ENCODE peak calls at places on chromosomes 7 and 10, in five cellular contexts. F, Q, T, D and R are unnamed samples.

GRCh38 chr10:18290651-18291313 is 150.6 kb downstream of the CACNB2 start:
- DNase-seq in Q (no peak), F (no peak), T (no peak), D (no peak), R (no peak)

GRCh38 chr10:89390875-89391576 is 1.4 kb upstream of the IFIT1 start:
- DNase-seq in F (no peak), T (no peak), Q (no peak), D (no peak), R (no peak)

GRCh38 chr7:2029936-2030335 is 202.8 kb downstream of the MAD1L1 start:
- DNase-seq in D (peak; percentile 52), F (no peak), T (peak; percentile 39), Q (no peak), R (peak; percentile 20)

GRCh38 chr10:78805176-78805575 is 263.6 kb upstream of the ZMIZ1 start:
- DNase-seq in Q (peak; percentile 94), T (peak; percentile 82), D (no peak), F (peak; percentile 100), R (no peak)

GRCh38 chr7:86598311-86598710 is 45.4 kb upstream of the GRM3 start:
- DNase-seq in D (no peak), F (no peak), T (peak; percentile 30), Q (no peak), R (peak; percentile 13)

GRCh38 chr10:29839826-29840515 is 205.2 kb upstream of the SVIL start:
- DNase-seq in F (no peak), Q (no peak), T (no peak), D (peak; percentile 88), R (no peak)

GRCh38 chr10:132749428-132749780 is 36.5 kb downstream of the NKX6-2 start:
- DNase-seq in Q (no peak), D (no peak), F (no peak), T (no peak), R (no peak)

GRCh38 chr7:152050547-152050971 is 25.1 kb downstream of the GALNT11 start:
- DNase-seq in D (no peak), T (no peak), F (peak; percentile 74), Q (peak; percentile 49), R (no peak)

GRCh38 chr7:2452074-2452507 is 24.1 kb downstream of the GRIFIN start:
- DNase-seq in F (no peak), Q (no peak), T (no peak), D (no peak), R (peak; percentile 81)

GRCh38 chr7:51340936-51341335 is 24.3 kb upstream of the COBL start:
- DNase-seq in D (no peak), T (no peak), Q (no peak), F (no peak), R (no peak)

GRCh38 chr7:134741901-134742635 is 37.4 kb upstream of the CALD1 start:
- DNase-seq in Q (peak; percentile 57), T (peak; percentile 77), D (peak; percentile 59), F (peak; percentile 98), R (peak; percentile 18)

GRCh38 chr7:519974-520458 is 370 bp upstream of the PDGFA start:
- DNase-seq in F (peak; percentile 49), Q (peak; percentile 99), T (peak; percentile 91), D (no peak), R (peak; percentile 96)

GRCh38 chr7:140239653-140239935 is 62.8 kb upstream of the KDM7A start:
- DNase-seq in T (no peak), F (no peak), Q (no peak), D (no peak), R (no peak)

GRCh38 chr7:36984051-36984492 is 259.8 kb upstream of the AOAH start:
- DNase-seq in Q (no peak), T (no peak), D (no peak), F (no peak), R (no peak)

GRCh38 chr7:1358376-1359050 is 100.8 kb downstream of the MICALL2 start:
- DNase-seq in Q (peak; percentile 76), F (no peak), D (peak; percentile 58), T (peak; percentile 73), R (peak; percentile 70)

GRCh38 chr7:139777304-139777890 is 401 bp downstream of the HIPK2 start:
- DNase-seq in T (peak; percentile 86), D (no peak), F (no peak), Q (peak; percentile 95), R (peak; percentile 86)

GRCh38 chr10:102435529-102436233 is 3.3 kb upstream of the CUEDC2 start:
- DNase-seq in T (no peak), D (no peak), F (no peak), Q (peak; percentile 81), R (peak; percentile 88)

GRCh38 chr7:48575516-48575915 is 348.8 kb upstream of the CDC14C start:
- DNase-seq in Q (no peak), T (no peak), F (no peak), D (no peak), R (no peak)
- H3K36me3 ChIP-seq in Q (no peaks in the 10 kb centered on the region), T (no peaks in the 10 kb centered on the region), F (no peaks in the 10 kb centered on the region), D (no peaks in the 10 kb centered on the region), R (no peaks in the 10 kb centered on the region)

GRCh38 chr10:992523-993340 is 4.5 kb downstream of the GTPBP4 start:
- DNase-seq in D (no peak), F (no peak), T (no peak), Q (no peak), R (no peak)
- H3K36me3 ChIP-seq in D (peaks cover 72% of the 10 kb centered on the region), F (peaks cover 56% of the 10 kb centered on the region), T (peaks cover 7% of the 10 kb centered on the region), Q (peaks cover 53% of the 10 kb centered on the region), R (peaks cover 32% of the 10 kb centered on the region)

DNA sequence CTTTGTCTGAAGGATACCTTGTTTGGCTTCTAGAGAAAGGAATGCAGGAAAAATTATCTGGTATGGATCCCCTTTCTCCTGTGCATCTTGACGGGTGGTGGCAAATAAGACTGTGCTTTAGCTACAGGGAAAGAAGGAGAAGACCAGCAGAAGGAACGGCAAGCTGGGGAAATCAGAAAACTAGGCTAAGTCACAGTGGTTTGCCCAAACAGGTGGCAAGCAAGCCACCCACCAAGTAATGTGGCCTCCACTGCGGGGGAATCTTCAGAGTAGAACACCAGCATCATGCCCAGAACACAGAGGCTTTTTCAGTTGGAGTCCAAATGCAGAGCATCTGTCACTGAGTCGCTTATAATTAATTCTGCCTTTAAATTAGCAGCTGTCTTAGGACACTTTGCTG is 282.8 kb downstream of the PHF14 start:
- DNase-seq in F (no peak), Q (no peak), D (no peak), T (no peak), R (no peak)
- H3K36me3 ChIP-seq in F (no peaks in the 10 kb centered on the region), Q (no peaks in the 10 kb centered on the region), D (no peaks in the 10 kb centered on the region), T (no peaks in the 10 kb centered on the region), R (no peaks in the 10 kb centered on the region)

GRCh38 chr10:13187135-13187534 is 25.8 kb downstream of the MCM10 start:
- DNase-seq in D (no peak), F (no peak), Q (no peak), T (no peak), R (no peak)
- H3K36me3 ChIP-seq in D (peaks cover 86% of the 10 kb centered on the region), F (peaks cover 14% of the 10 kb centered on the region), Q (peaks cover 9% of the 10 kb centered on the region), T (no peaks in the 10 kb centered on the region), R (peaks cover 46% of the 10 kb centered on the region)

GRCh38 chr10:114491933-114492332 is 87.6 kb upstream of the AFAP1L2 start:
- DNase-seq in D (no peak), F (peak; percentile 32), Q (no peak), T (no peak), R (no peak)

GRCh38 chr10:114486938-114487814 is 82.9 kb upstream of the AFAP1L2 start:
- DNase-seq in D (no peak), F (peak; percentile 45), T (no peak), Q (no peak), R (no peak)

GRCh38 chr10:114487815-114488536 is 83.7 kb upstream of the AFAP1L2 start:
- DNase-seq in F (peak; percentile 62), D (no peak), Q (no peak), T (no peak), R (no peak)

GRCh38 chr10:114491419-114491818 is 87.1 kb upstream of the AFAP1L2 start:
- DNase-seq in Q (no peak), F (no peak), T (no peak), D (no peak), R (no peak)

GRCh38 chr10:114489521-114490310 is 85.4 kb upstream of the AFAP1L2 start:
- DNase-seq in T (no peak), F (no peak), D (no peak), Q (no peak), R (peak; percentile 54)
- H3K36me3 ChIP-seq in T (no peaks in the 10 kb centered on the region), F (no peaks in the 10 kb centered on the region), D (peaks cover 6% of the 10 kb centered on the region), Q (no peaks in the 10 kb centered on the region), R (no peaks in the 10 kb centered on the region)